ENCODE peak calls at places on chromosomes 12 and 14, in ten cellular contexts. A is lower lobe of right lung, Y is IMR-90, I is cardiac muscle cell, P is left ventricle myocardium inferior, F is thoracic aorta, B is colonic mucosa, R is OCI-LY7, O is right cardiac atrium, S is kidney. Z is an unnamed sample.
A peak's percentile ranks its signal among the peaks of the same experiment; 100 is the strongest.

GRCh38 chr12:22037952-22038351 is 8.1 kb upstream of the CMAS start:
- DNase-seq in A (no peak), Y (no peak), I (no peak), P (no peak), F (no peak), B (no peak), R (no peak), O (no peak), S (no peak), Z (no peak)

GRCh38 chr14:88848571-88848970 is 24.1 kb downstream of the TTC8 start:
- DNase-seq in A (no peak), Y (peak; percentile 51), I (no peak), P (no peak), F (no peak), B (no peak), R (no peak), O (no peak), S (no peak), Z (no peak)

GRCh38 chr12:106113042-106113441 is 25.7 kb downstream of the NUAK1 start:
- DNase-seq in A (no peak), Y (peak; percentile 68), I (peak; percentile 49), P (no peak), F (no peak), B (no peak), R (no peak), O (no peak), S (no peak), Z (peak; percentile 75)

GRCh38 chr14:82999802-83000201 is 1466.1 kb upstream of the SEL1L start:
- DNase-seq in A (no peak), Y (peak; percentile 22), I (no peak), P (no peak), F (no peak), B (no peak), R (no peak), O (no peak), S (no peak), Z (no peak)

GRCh38 chr12:46677749-46678148 is 148.0 kb downstream of the SLC38A4 start:
- DNase-seq in A (no peak), Y (peak; percentile 55), I (peak; percentile 63), P (no peak), F (no peak), B (no peak), R (no peak), O (no peak), S (no peak), Z (peak; percentile 26)

GRCh38 chr12:6821674-6822433 is at the start of gene GPR162:
- DNase-seq in A (peak; percentile 69), Y (peak; percentile 48), I (peak; percentile 75), P (peak; percentile 72), F (no peak), B (no peak), R (no peak), O (peak; percentile 87), S (peak; percentile 90), Z (no peak)

GRCh38 chr12:124668602-124669001 is 101.2 kb upstream of the NCOR2 start:
- DNase-seq in A (no peak), Y (no peak), I (peak; percentile 65), P (no peak), F (no peak), B (no peak), R (no peak), O (no peak), S (no peak), Z (no peak)

GRCh38 chr14:51246032-51246431 is 6.0 kb downstream of the TMX1 start:
- DNase-seq in A (no peak), Y (no peak), I (no peak), P (no peak), F (no peak), B (no peak), R (no peak), O (no peak), S (no peak), Z (no peak)

GRCh38 chr12:8692573-8692972 is 5.2 kb upstream of the RIMKLB start:
- DNase-seq in A (no peak), Y (peak; percentile 71), I (peak; percentile 71), P (no peak), F (no peak), B (peak; percentile 61), R (peak; percentile 93), O (no peak), S (no peak), Z (no peak)

GRCh38 chr12:71440393-71441349 is 1.1 kb downstream of the LGR5 start:
- DNase-seq in A (no peak), Y (no peak), I (no peak), P (no peak), F (no peak), B (peak; percentile 64), R (no peak), O (no peak), S (no peak), Z (no peak)

GRCh38 chr14:97218713-97219355 is 421.7 kb downstream of the VRK1 start:
- DNase-seq in A (no peak), Y (no peak), I (no peak), P (no peak), F (no peak), B (no peak), R (no peak), O (peak; percentile 35), S (peak; percentile 69), Z (peak; percentile 5)

GRCh38 chr12:77339610-77340009 is 274.2 kb upstream of the E2F7 start:
- DNase-seq in A (no peak), Y (peak; percentile 43), I (peak; percentile 3), P (no peak), F (no peak), B (no peak), R (no peak), O (no peak), S (no peak), Z (no peak)

GRCh38 chr14:103763730-103764488 is 48.3 kb downstream of the ZFYVE21 start:
- DNase-seq in A (no peak), Y (no peak), I (no peak), P (no peak), F (no peak), B (no peak), R (no peak), O (no peak), S (no peak), Z (no peak)

GRCh38 chr14:54241517-54241916 is 155.3 kb upstream of the CDKN3 start:
- DNase-seq in A (no peak), Y (no peak), I (no peak), P (no peak), F (no peak), B (no peak), R (no peak), O (no peak), S (no peak), Z (no peak)

GRCh38 chr14:77674931-77675330 is 32.9 kb downstream of the ALKBH1 start:
- DNase-seq in A (no peak), Y (no peak), I (no peak), P (no peak), F (no peak), B (peak; percentile 76), R (no peak), O (no peak), S (no peak), Z (no peak)

GRCh38 chr12:26188641-26189040 is 6.7 kb upstream of the SSPN start:
- DNase-seq in A (no peak), Y (peak; percentile 14), I (no peak), P (no peak), F (no peak), B (no peak), R (no peak), O (no peak), S (no peak), Z (no peak)

DNA sequence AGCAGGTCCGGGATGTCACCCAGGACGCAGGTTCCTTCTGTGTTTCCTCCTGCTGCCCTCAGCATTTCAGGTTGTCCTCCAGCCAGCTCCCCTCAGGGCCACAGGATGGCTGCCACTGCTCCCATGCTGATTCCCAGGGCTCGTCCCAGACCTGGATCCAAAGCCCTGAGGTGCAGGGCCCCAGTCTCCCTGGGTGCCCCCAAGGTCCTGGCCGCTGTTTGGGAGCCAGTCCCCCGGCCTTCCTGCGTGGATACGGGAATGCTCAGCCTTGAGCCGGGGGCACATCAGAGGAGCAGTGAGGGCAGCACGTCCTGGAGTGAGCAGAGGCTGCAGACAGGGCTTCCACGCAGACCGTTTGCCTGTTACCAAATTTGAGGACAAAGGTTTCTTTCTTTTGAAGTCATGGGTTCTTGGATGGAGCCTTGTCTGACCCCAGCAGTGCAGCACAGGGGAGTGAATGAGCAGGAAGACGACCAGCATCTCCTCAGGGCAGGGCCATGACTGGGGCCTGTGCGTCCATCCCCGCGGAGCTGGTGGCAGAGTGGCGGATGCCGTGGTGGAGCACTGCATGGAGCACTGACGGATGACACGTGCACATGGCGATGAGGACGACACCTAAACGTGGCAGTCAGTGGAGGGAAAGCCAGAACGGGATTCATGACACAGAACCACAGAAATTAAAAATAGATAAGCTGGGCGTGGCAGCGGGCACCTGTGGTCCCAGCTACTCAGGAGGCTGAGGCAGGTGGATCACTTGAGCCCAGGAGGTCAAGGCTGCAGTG is 12.6 kb upstream of the CACNA2D4 start:
- DNase-seq in A (no peak), Y (no peak), I (no peak), P (no peak), F (no peak), B (no peak), R (no peak), O (peak; percentile 48), S (no peak), Z (peak; percentile 40)
- H3K4me1 ChIP-seq in A (no peaks in the 10 kb centered on the region), Y (peaks cover 13% of the 10 kb centered on the region), I (peaks cover 11% of the 10 kb centered on the region), P (peaks cover 65% of the 10 kb centered on the region), F (peaks cover 14% of the 10 kb centered on the region), B (no peaks in the 10 kb centered on the region), R (peaks cover 26% of the 10 kb centered on the region), O (peaks cover 6% of the 10 kb centered on the region), S (peaks cover 20% of the 10 kb centered on the region), Z (peaks cover 10% of the 10 kb centered on the region)

GRCh38 chr12:65157091-65157490 is 12.3 kb upstream of the LEMD3 start:
- DNase-seq in A (no peak), Y (no peak), I (no peak), P (no peak), F (no peak), B (no peak), R (no peak), O (no peak), S (no peak), Z (no peak)
- H3K4me3 ChIP-seq in A (no peak overlapping the region), Y (no peak overlapping the region), I (no peak overlapping the region), P (no peak overlapping the region), F (no peak overlapping the region), B (no peak overlapping the region), R (no peak overlapping the region), O (no peak overlapping the region), S (no peak overlapping the region), Z (no peak overlapping the region)

DNA sequence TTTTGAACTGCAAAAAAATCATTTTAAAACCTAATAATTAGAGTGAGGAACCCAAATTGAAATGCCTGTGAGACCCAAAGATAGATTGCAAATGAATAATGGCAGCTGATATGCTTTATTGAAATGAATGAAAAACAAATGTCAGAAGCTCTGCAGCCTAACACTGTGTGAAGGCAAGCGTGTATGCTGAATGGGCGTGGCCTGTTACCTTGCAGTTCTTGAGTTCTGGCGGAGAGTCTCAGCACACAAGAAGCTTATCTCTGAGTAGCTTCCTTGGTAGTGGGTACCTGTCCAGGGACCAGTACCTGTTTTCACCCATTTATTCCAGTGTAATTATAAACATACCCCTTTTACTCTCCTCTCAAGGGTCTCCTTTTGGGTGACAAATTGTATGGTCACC is 341.2 kb downstream of the NPAS3 start:
- DNase-seq in A (no peak), Y (no peak), I (no peak), P (no peak), F (no peak), B (no peak), R (no peak), O (no peak), S (no peak), Z (no peak)
- H3K27ac ChIP-seq in A (no peak overlapping the region), Y (no peak overlapping the region), I (no peak overlapping the region), P (no peak overlapping the region), F (no peak overlapping the region), B (no peak overlapping the region), R (no peak overlapping the region), O (no peak overlapping the region), S (no peak overlapping the region), Z (no peak overlapping the region)

GRCh38 chr14:61467281-61467680 is 145.9 kb downstream of the PRKCH start:
- DNase-seq in A (no peak), Y (no peak), I (no peak), P (no peak), F (no peak), B (peak; percentile 16), R (no peak), O (no peak), S (no peak), Z (no peak)
- H3K4me1 ChIP-seq in A (peaks cover 65% of the 10 kb centered on the region), Y (peaks cover 34% of the 10 kb centered on the region), I (peaks cover 76% of the 10 kb centered on the region), P (peaks cover 82% of the 10 kb centered on the region), F (peaks cover 22% of the 10 kb centered on the region), B (peaks cover 6% of the 10 kb centered on the region), R (peaks cover 46% of the 10 kb centered on the region), O (peaks cover 29% of the 10 kb centered on the region), S (peaks cover 16% of the 10 kb centered on the region), Z (peaks cover 53% of the 10 kb centered on the region)

Z was measured in SJSA1.